ENCODE peak calls at places on chromosomes 5 and 9, in five cellular contexts. One of them, this sample, is unnamed.
A peak's percentile ranks its signal among the peaks of the same experiment; 100 is the strongest.

GRCh38 chr5:59169101-59169767 is 586.4 kb downstream of the RAB3C start:
- DNase-seq in SK-N-SH: no peak
- DNase-seq in neural progenitor cell: no peak
- DNase-seq in pancreas: no peak
- DNase-seq in mammary epithelial cell: no peak
- DNase-seq in this sample: peak; percentile 51

GRCh38 chr9:72334658-72335337 is 30.2 kb downstream of the ZFAND5 start:
- DNase-seq in SK-N-SH: no peak
- DNase-seq in neural progenitor cell: no peak
- DNase-seq in pancreas: no peak
- DNase-seq in mammary epithelial cell: no peak
- DNase-seq in this sample: no peak

GRCh38 chr9:77462066-77462465 is 186.1 kb downstream of the GNA14 start:
- DNase-seq in SK-N-SH: no peak
- DNase-seq in neural progenitor cell: peak; percentile 10
- DNase-seq in pancreas: no peak
- DNase-seq in mammary epithelial cell: no peak
- DNase-seq in this sample: no peak

GRCh38 chr5:14526493-14526892 is 55.1 kb upstream of the OTULINL start:
- DNase-seq in SK-N-SH: peak; percentile 77
- DNase-seq in neural progenitor cell: no peak
- DNase-seq in pancreas: no peak
- DNase-seq in mammary epithelial cell: no peak
- DNase-seq in this sample: no peak

GRCh38 chr9:107587175-107587963 is 97.8 kb upstream of the KLF4 start:
- DNase-seq in SK-N-SH: no peak
- DNase-seq in neural progenitor cell: no peak
- DNase-seq in pancreas: peak; percentile 47
- DNase-seq in mammary epithelial cell: no peak
- DNase-seq in this sample: no peak

GRCh38 chr5:172565455-172565854 is 75.6 kb upstream of the NEURL1B start:
- DNase-seq in SK-N-SH: no peak
- DNase-seq in neural progenitor cell: no peak
- DNase-seq in pancreas: no peak
- DNase-seq in mammary epithelial cell: no peak
- DNase-seq in this sample: no peak

GRCh38 chr5:145804701-145805100 is 30.4 kb downstream of the PRELID2 start:
- DNase-seq in SK-N-SH: no peak
- DNase-seq in neural progenitor cell: peak; percentile 38
- DNase-seq in pancreas: no peak
- DNase-seq in mammary epithelial cell: no peak
- DNase-seq in this sample: no peak

GRCh38 chr5:178499352-178499751 is 90.8 kb downstream of the COL23A1 start:
- DNase-seq in SK-N-SH: no peak
- DNase-seq in neural progenitor cell: no peak
- DNase-seq in pancreas: no peak
- DNase-seq in mammary epithelial cell: no peak
- DNase-seq in this sample: no peak

GRCh38 chr5:42951169-42951846 is 88.8 kb downstream of the ANXA2R start:
- DNase-seq in SK-N-SH: peak; percentile 45
- DNase-seq in neural progenitor cell: no peak
- DNase-seq in pancreas: no peak
- DNase-seq in mammary epithelial cell: no peak
- DNase-seq in this sample: no peak

GRCh38 chr5:42948961-42949347 is 91.2 kb downstream of the ANXA2R start:
- DNase-seq in SK-N-SH: no peak
- DNase-seq in neural progenitor cell: no peak
- DNase-seq in pancreas: no peak
- DNase-seq in mammary epithelial cell: no peak
- DNase-seq in this sample: no peak

GRCh38 chr5:42950091-42950465 is 90.0 kb downstream of the ANXA2R start:
- DNase-seq in SK-N-SH: no peak
- DNase-seq in neural progenitor cell: no peak
- DNase-seq in pancreas: no peak
- DNase-seq in mammary epithelial cell: no peak
- DNase-seq in this sample: no peak

GRCh38 chr5:42950466-42951168 is 89.5 kb downstream of the ANXA2R start:
- DNase-seq in SK-N-SH: peak; percentile 31
- DNase-seq in neural progenitor cell: no peak
- DNase-seq in pancreas: peak; percentile 35
- DNase-seq in mammary epithelial cell: peak; percentile 98
- DNase-seq in this sample: peak; percentile 98

GRCh38 chr5:42949348-42950090 is 90.6 kb downstream of the ANXA2R start:
- DNase-seq in SK-N-SH: peak; percentile 68
- DNase-seq in neural progenitor cell: no peak
- DNase-seq in pancreas: no peak
- DNase-seq in mammary epithelial cell: no peak
- DNase-seq in this sample: no peak
- TF ChIP-seq CTCF in SK-N-SH: peak; percentile 64
- TF ChIP-seq CTCF in neural progenitor cell: no peak
- TF ChIP-seq CTCF in pancreas: no peak
- TF ChIP-seq CTCF in mammary epithelial cell: no peak
- TF ChIP-seq CTCF in this sample: peak; percentile 59

GRCh38 chr5:140344683-140345423 is 1.6 kb downstream of the HBEGF start:
- DNase-seq in SK-N-SH: no peak
- DNase-seq in neural progenitor cell: no peak
- DNase-seq in pancreas: no peak
- DNase-seq in mammary epithelial cell: peak; percentile 83
- DNase-seq in this sample: no peak
- H3K4me3 ChIP-seq in SK-N-SH: no peak overlapping the region
- H3K4me3 ChIP-seq in neural progenitor cell: no peak overlapping the region
- H3K4me3 ChIP-seq in pancreas: no peak overlapping the region
- H3K4me3 ChIP-seq in mammary epithelial cell: peak overlapping the region; percentile 81
- H3K4me3 ChIP-seq in this sample: no peak overlapping the region

DNA sequence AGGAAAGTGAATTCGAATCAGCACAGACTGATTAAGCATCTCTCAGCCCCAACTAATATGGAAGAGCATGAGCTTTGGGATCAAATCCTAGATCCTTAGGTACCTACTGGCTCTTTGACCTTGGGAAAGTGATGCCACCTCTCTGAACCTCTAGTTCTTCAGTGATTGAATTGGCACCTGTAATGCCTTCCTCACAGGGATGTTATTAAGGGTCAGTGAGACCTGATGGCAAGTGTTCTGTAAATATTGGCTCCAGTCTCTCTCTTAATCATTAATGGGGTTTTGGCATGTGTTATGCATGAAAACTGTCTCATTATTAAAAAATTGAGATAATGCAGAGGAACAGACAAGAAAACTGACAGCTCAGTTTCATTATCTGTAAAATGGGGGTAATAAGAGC is 115.8 kb downstream of the INSYN2B start:
- DNase-seq in SK-N-SH: no peak
- DNase-seq in neural progenitor cell: no peak
- DNase-seq in pancreas: no peak
- DNase-seq in mammary epithelial cell: no peak
- DNase-seq in this sample: no peak
- H3K36me3 ChIP-seq in SK-N-SH: no peaks in the 10 kb centered on the region
- H3K36me3 ChIP-seq in neural progenitor cell: no peaks in the 10 kb centered on the region
- H3K36me3 ChIP-seq in pancreas: no peaks in the 10 kb centered on the region
- H3K36me3 ChIP-seq in mammary epithelial cell: no peaks in the 10 kb centered on the region
- H3K36me3 ChIP-seq in this sample: no peaks in the 10 kb centered on the region

DNA sequence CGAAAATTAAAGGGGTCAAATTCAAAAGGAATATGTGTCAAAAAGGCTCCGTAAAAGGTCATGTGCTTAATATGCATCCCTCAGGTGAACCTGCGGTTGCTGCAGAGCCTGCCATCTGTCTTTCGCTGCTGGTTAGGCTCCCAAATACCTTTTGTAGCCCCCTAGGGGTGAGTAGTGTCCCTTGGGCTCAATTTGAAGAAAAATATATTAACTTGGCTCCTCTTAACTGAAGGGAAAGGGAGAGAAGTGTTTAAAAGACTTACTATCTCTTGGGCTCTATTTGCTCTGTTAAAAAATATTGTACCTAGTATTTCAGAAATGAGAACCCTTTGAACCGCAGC is 176.5 kb upstream of the ADAMTSL1 start:
- DNase-seq in SK-N-SH: peak; percentile 20
- DNase-seq in neural progenitor cell: peak; percentile 58
- DNase-seq in pancreas: no peak
- DNase-seq in mammary epithelial cell: no peak
- DNase-seq in this sample: no peak
- TF ChIP-seq CTCF in SK-N-SH: peak; percentile 64
- TF ChIP-seq CTCF in neural progenitor cell: peak; percentile 54
- TF ChIP-seq CTCF in pancreas: no peak
- TF ChIP-seq CTCF in mammary epithelial cell: peak; percentile 33
- TF ChIP-seq CTCF in this sample: peak; percentile 47

DNA sequence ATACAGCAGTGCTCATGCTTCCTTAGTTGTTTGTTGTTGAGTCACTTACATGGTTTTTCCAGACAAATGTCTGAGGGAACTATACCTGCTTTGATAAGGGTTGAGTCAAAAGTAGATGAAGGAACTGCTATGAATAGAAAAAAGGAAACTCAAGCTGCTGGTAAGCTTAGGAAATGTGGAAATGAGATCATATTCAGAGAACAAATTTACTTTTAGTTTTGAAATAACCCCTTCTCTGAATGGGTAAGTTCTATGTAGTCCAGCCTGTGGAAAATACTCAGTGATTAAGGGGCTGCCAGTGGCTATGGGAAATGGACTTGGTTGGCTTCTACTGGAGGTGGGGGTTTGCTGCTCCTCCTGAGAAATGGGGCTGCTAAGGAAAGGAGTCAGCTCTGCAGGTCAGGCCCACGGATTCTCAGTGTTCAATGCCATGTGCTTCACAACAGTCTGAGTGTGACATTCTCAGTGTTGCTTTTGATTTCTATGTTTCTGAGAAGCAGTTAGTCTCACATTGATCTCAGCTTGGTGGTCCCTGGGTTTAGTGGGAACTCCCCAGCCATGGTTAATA is 47.7 kb upstream of the GLRX start:
- DNase-seq in SK-N-SH: no peak
- DNase-seq in neural progenitor cell: no peak
- DNase-seq in pancreas: no peak
- DNase-seq in mammary epithelial cell: peak; percentile 87
- DNase-seq in this sample: no peak
- H3K4me3 ChIP-seq in SK-N-SH: no peak overlapping the region
- H3K4me3 ChIP-seq in neural progenitor cell: no peak overlapping the region
- H3K4me3 ChIP-seq in pancreas: no peak overlapping the region
- H3K4me3 ChIP-seq in mammary epithelial cell: no peak overlapping the region
- H3K4me3 ChIP-seq in this sample: no peak overlapping the region

DNA sequence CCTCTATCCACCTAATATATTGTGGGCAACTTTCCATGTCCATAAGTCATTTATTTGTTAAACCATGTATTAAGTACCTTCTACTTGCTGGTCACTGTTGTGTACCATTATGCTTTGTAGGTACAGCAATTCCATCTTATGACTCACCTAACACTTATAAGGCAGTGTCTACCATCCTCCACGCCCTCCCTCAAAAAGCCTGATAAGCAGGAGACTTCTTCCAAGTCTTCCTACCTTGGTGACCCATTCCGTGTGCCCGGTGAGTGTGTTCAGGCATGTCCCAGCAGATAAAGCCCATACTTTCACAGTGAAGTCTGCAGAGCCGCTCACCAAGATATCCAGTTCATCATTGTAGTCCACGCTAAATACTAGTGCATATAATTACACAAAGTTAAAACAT is 17.4 kb downstream of the FBXW2 start:
- DNase-seq in SK-N-SH: no peak
- DNase-seq in neural progenitor cell: no peak
- DNase-seq in pancreas: no peak
- DNase-seq in mammary epithelial cell: peak; percentile 92
- DNase-seq in this sample: no peak
- H3K36me3 ChIP-seq in SK-N-SH: peaks cover 64% of the 10 kb centered on the region
- H3K36me3 ChIP-seq in neural progenitor cell: peaks cover 9% of the 10 kb centered on the region
- H3K36me3 ChIP-seq in pancreas: no peaks in the 10 kb centered on the region
- H3K36me3 ChIP-seq in mammary epithelial cell: peaks cover 12% of the 10 kb centered on the region
- H3K36me3 ChIP-seq in this sample: peaks cover 12% of the 10 kb centered on the region

DNA sequence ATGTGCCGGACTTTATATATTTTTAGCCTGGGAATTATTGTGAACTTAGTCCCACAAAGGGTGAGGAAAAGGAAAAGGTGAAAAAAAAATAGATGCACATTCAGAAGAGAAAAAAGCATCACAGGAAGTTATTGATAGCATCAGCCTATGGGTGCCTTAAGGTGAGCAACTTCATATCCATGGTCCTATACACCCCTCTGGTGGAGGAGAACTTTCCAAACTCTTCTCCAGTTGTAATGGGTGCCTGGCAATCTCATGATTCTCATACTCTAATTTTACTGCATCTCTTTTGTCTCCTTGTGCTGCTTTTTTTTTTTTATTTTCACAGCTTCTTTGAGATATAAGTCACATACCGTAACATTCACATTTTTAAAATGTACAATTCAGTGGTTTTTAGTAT is 107.4 kb downstream of the JAKMIP2 start:
- DNase-seq in SK-N-SH: no peak
- DNase-seq in neural progenitor cell: no peak
- DNase-seq in pancreas: no peak
- DNase-seq in mammary epithelial cell: no peak
- DNase-seq in this sample: no peak
- TF ChIP-seq CTCF in SK-N-SH: no peak
- TF ChIP-seq CTCF in neural progenitor cell: no peak
- TF ChIP-seq CTCF in pancreas: no peak
- TF ChIP-seq CTCF in mammary epithelial cell: no peak
- TF ChIP-seq CTCF in this sample: no peak

GRCh38 chr5:119329701-119330100 is 26.1 kb upstream of the TNFAIP8 start:
- DNase-seq in SK-N-SH: no peak
- DNase-seq in neural progenitor cell: no peak
- DNase-seq in pancreas: no peak
- DNase-seq in mammary epithelial cell: peak; percentile 26
- DNase-seq in this sample: no peak

GRCh38 chr5:119331566-119332095 is 24.2 kb upstream of the TNFAIP8 start:
- DNase-seq in SK-N-SH: no peak
- DNase-seq in neural progenitor cell: no peak
- DNase-seq in pancreas: no peak
- DNase-seq in mammary epithelial cell: no peak
- DNase-seq in this sample: no peak

GRCh38 chr5:119330367-119331183 is 25.2 kb upstream of the TNFAIP8 start:
- DNase-seq in SK-N-SH: no peak
- DNase-seq in neural progenitor cell: no peak
- DNase-seq in pancreas: no peak
- DNase-seq in mammary epithelial cell: peak; percentile 43
- DNase-seq in this sample: no peak

GRCh38 chr5:119327018-119327417 is 28.8 kb upstream of the TNFAIP8 start:
- DNase-seq in SK-N-SH: no peak
- DNase-seq in neural progenitor cell: no peak
- DNase-seq in pancreas: no peak
- DNase-seq in mammary epithelial cell: no peak
- DNase-seq in this sample: no peak

GRCh38 chr5:119328753-119329602 is 26.8 kb upstream of the TNFAIP8 start:
- DNase-seq in SK-N-SH: no peak
- DNase-seq in neural progenitor cell: no peak
- DNase-seq in pancreas: no peak
- DNase-seq in mammary epithelial cell: no peak
- DNase-seq in this sample: peak; percentile 76
- H3K4me3 ChIP-seq in SK-N-SH: no peak overlapping the region
- H3K4me3 ChIP-seq in neural progenitor cell: no peak overlapping the region
- H3K4me3 ChIP-seq in pancreas: no peak overlapping the region
- H3K4me3 ChIP-seq in mammary epithelial cell: no peak overlapping the region
- H3K4me3 ChIP-seq in this sample: no peak overlapping the region

DNA sequence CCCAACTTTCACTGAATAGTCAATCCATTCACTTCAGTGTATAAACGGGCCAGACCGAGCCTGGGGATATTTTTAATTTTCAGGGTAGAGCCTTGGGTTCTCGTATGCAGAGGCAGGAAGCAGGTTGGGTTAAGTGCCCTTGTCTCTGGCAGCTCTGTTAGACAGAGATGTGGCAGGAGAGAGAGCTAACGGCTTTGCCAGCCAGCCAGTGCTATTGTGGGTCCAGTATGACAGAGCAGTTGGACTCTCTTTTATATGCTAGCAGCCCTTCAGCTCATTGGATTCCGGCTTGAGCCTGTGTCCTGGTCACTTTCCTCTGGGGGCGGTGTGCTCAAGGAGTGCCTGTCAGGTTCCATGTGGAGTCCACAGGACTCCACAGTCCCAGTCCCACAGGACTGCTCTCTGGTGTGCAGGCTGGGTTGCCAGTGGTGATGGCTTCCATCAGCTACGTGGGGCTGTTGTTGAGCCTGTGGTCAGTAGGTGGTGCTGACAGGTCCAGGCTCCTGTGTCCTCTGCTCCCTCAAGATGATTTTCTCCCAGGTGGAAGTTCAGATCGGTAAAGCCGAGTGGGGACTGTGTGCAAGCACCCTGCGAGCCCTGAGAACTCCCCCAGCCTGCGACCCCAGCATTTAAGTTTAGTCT is 14.3 kb downstream of the CLTA start:
- DNase-seq in SK-N-SH: peak; percentile 33
- DNase-seq in neural progenitor cell: peak; percentile 35
- DNase-seq in pancreas: no peak
- DNase-seq in mammary epithelial cell: no peak
- DNase-seq in this sample: no peak
- H3K36me3 ChIP-seq in SK-N-SH: peaks cover 86% of the 10 kb centered on the region
- H3K36me3 ChIP-seq in neural progenitor cell: peaks cover 10% of the 10 kb centered on the region
- H3K36me3 ChIP-seq in pancreas: peaks cover 3% of the 10 kb centered on the region
- H3K36me3 ChIP-seq in mammary epithelial cell: peaks cover 59% of the 10 kb centered on the region
- H3K36me3 ChIP-seq in this sample: peaks cover 33% of the 10 kb centered on the region

This sample was measured in BJ.